ENCODE peak calls at places on chromosomes 1 and 21, in six cellular contexts. One of them, this sample, is unnamed.

GRCh38 chr21:34606051-34606450 is 8.9 kb downstream of the RCAN1 start:
- DNase-seq in A549: no peak
- DNase-seq in endothelial cell of umbilical vein: no peak
- DNase-seq in HepG2: no peak
- DNase-seq in K562: no peak
- DNase-seq in GM12878: no peak
- DNase-seq in this sample: no peak

GRCh38 chr1:103931891-103932290 is 182.2 kb downstream of the AMY1C start:
- DNase-seq in A549: no peak
- DNase-seq in endothelial cell of umbilical vein: no peak
- DNase-seq in HepG2: no peak
- DNase-seq in K562: no peak
- DNase-seq in GM12878: no peak
- DNase-seq in this sample: no peak

GRCh38 chr1:89908993-89909436 is 85.9 kb upstream of the ZNF326 start:
- DNase-seq in A549: no peak
- DNase-seq in endothelial cell of umbilical vein: no peak
- DNase-seq in HepG2: no peak
- DNase-seq in K562: peak
- DNase-seq in GM12878: no peak
- DNase-seq in this sample: peak

GRCh38 chr1:117674521-117675400 is 68.9 kb downstream of the TENT5C start:
- DNase-seq in A549: peak
- DNase-seq in endothelial cell of umbilical vein: no peak
- DNase-seq in HepG2: no peak
- DNase-seq in K562: peak
- DNase-seq in GM12878: no peak
- DNase-seq in this sample: peak

GRCh38 chr1:171845998-171846397 is 4.7 kb downstream of the DNM3 start:
- DNase-seq in A549: no peak
- DNase-seq in endothelial cell of umbilical vein: no peak
- DNase-seq in HepG2: no peak
- DNase-seq in K562: no peak
- DNase-seq in GM12878: no peak
- DNase-seq in this sample: no peak

GRCh38 chr1:103527331-103527730 is 1.8 kb downstream of the RNPC3 start:
- DNase-seq in A549: no peak
- DNase-seq in endothelial cell of umbilical vein: no peak
- DNase-seq in HepG2: no peak
- DNase-seq in K562: no peak
- DNase-seq in GM12878: no peak
- DNase-seq in this sample: no peak

GRCh38 chr21:46099476-46099875 is 1.6 kb downstream of the COL6A2 start:
- DNase-seq in A549: no peak
- DNase-seq in endothelial cell of umbilical vein: no peak
- DNase-seq in HepG2: peak
- DNase-seq in K562: no peak
- DNase-seq in GM12878: no peak
- DNase-seq in this sample: no peak

GRCh38 chr1:223304931-223305330 is 59.0 kb downstream of the SUSD4 start:
- DNase-seq in A549: no peak
- DNase-seq in endothelial cell of umbilical vein: no peak
- DNase-seq in HepG2: no peak
- DNase-seq in K562: no peak
- DNase-seq in GM12878: no peak
- DNase-seq in this sample: peak

GRCh38 chr21:8993943-8994639 is 1527.3 kb upstream of the TPTE start:
- DNase-seq in A549: no peak
- DNase-seq in endothelial cell of umbilical vein: peak
- DNase-seq in HepG2: peak
- DNase-seq in K562: peak
- DNase-seq in GM12878: no peak
- DNase-seq in this sample: no peak

GRCh38 chr1:219478811-219479210 is 134.1 kb downstream of the ZC3H11B start:
- DNase-seq in A549: no peak
- DNase-seq in endothelial cell of umbilical vein: no peak
- DNase-seq in HepG2: no peak
- DNase-seq in K562: no peak
- DNase-seq in GM12878: no peak
- DNase-seq in this sample: no peak

GRCh38 chr1:119475866-119476439 is 31.1 kb upstream of the HSD3B1 start:
- DNase-seq in A549: peak
- DNase-seq in endothelial cell of umbilical vein: peak
- DNase-seq in HepG2: peak
- DNase-seq in K562: peak
- DNase-seq in GM12878: no peak
- DNase-seq in this sample: peak

GRCh38 chr21:29443398-29444010 is 144.8 kb downstream of the BACH1 start:
- DNase-seq in A549: no peak
- DNase-seq in endothelial cell of umbilical vein: no peak
- DNase-seq in HepG2: no peak
- DNase-seq in K562: no peak
- DNase-seq in GM12878: no peak
- DNase-seq in this sample: no peak

GRCh38 chr1:150235436-150235851 is 468 bp downstream of the ANP32E start:
- DNase-seq in A549: peak
- DNase-seq in endothelial cell of umbilical vein: peak
- DNase-seq in HepG2: no peak
- DNase-seq in K562: peak
- DNase-seq in GM12878: no peak
- DNase-seq in this sample: peak

GRCh38 chr1:172941456-172941855 is 109.3 kb downstream of the TNFSF18 start:
- DNase-seq in A549: no peak
- DNase-seq in endothelial cell of umbilical vein: no peak
- DNase-seq in HepG2: no peak
- DNase-seq in K562: no peak
- DNase-seq in GM12878: no peak
- DNase-seq in this sample: no peak

GRCh38 chr1:35808376-35809155 is 750 bp downstream of the AGO4 start:
- DNase-seq in A549: peak
- DNase-seq in endothelial cell of umbilical vein: peak
- DNase-seq in HepG2: peak
- DNase-seq in K562: peak
- DNase-seq in GM12878: no peak
- DNase-seq in this sample: peak

GRCh38 chr1:104702731-104703130 is 953.0 kb downstream of the AMY1C start:
- DNase-seq in A549: no peak
- DNase-seq in endothelial cell of umbilical vein: no peak
- DNase-seq in HepG2: no peak
- DNase-seq in K562: no peak
- DNase-seq in GM12878: no peak
- DNase-seq in this sample: no peak

GRCh38 chr1:9626201-9626608 is 25.3 kb upstream of the PIK3CD start:
- DNase-seq in A549: no peak
- DNase-seq in endothelial cell of umbilical vein: no peak
- DNase-seq in HepG2: no peak
- DNase-seq in K562: no peak
- DNase-seq in GM12878: peak
- DNase-seq in this sample: peak

GRCh38 chr1:24893431-24893830 is 36.6 kb downstream of the RUNX3 start:
- DNase-seq in A549: no peak
- DNase-seq in endothelial cell of umbilical vein: no peak
- DNase-seq in HepG2: no peak
- DNase-seq in K562: no peak
- DNase-seq in GM12878: no peak
- DNase-seq in this sample: no peak

GRCh38 chr1:37305841-37306240 is 168.5 kb upstream of the ZC3H12A start:
- DNase-seq in A549: no peak
- DNase-seq in endothelial cell of umbilical vein: no peak
- DNase-seq in HepG2: no peak
- DNase-seq in K562: no peak
- DNase-seq in GM12878: no peak
- DNase-seq in this sample: no peak
- TF ChIP-seq MYC in A549: no peak
- TF ChIP-seq MYC in endothelial cell of umbilical vein: no peak
- TF ChIP-seq MYC in HepG2: no peak
- TF ChIP-seq MYC in K562: no peak
- TF ChIP-seq MYC in GM12878: no peak
- TF ChIP-seq MYC in this sample: no peak

GRCh38 chr1:145956361-145956760 is 1.5 kb downstream of the LIX1L start:
- DNase-seq in A549: no peak
- DNase-seq in endothelial cell of umbilical vein: peak
- DNase-seq in HepG2: no peak
- DNase-seq in K562: no peak
- DNase-seq in GM12878: no peak
- DNase-seq in this sample: no peak
- H3K4me3 ChIP-seq in A549: peak
- H3K4me3 ChIP-seq in endothelial cell of umbilical vein: peak
- H3K4me3 ChIP-seq in HepG2: peak
- H3K4me3 ChIP-seq in K562: peak
- H3K4me3 ChIP-seq in GM12878: peak
- H3K4me3 ChIP-seq in this sample: peak

DNA sequence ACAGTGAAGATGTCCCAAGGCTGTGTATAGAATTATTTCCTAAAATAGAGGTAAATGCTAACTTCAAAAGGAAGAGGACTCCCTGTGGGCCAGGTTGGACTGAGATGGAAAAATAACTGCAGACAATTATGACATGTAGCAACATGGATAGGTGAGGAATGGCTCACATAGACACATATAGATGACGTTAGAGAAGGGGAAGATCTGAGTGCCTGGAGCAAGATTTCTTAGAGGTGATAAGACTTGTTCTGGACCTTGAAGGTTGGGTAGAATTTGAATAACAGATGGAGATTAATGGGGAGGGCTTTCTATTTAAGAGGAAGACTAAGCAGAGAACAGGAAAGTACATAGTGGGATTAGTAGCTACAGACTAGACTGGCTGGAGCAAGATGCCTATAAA is 76.9 kb downstream of the C1orf21 start:
- DNase-seq in A549: no peak
- DNase-seq in endothelial cell of umbilical vein: no peak
- DNase-seq in HepG2: no peak
- DNase-seq in K562: no peak
- DNase-seq in GM12878: no peak
- DNase-seq in this sample: no peak
- TF ChIP-seq MYC in A549: no peak
- TF ChIP-seq MYC in endothelial cell of umbilical vein: no peak
- TF ChIP-seq MYC in HepG2: no peak
- TF ChIP-seq MYC in K562: no peak
- TF ChIP-seq MYC in GM12878: no peak
- TF ChIP-seq MYC in this sample: no peak

DNA sequence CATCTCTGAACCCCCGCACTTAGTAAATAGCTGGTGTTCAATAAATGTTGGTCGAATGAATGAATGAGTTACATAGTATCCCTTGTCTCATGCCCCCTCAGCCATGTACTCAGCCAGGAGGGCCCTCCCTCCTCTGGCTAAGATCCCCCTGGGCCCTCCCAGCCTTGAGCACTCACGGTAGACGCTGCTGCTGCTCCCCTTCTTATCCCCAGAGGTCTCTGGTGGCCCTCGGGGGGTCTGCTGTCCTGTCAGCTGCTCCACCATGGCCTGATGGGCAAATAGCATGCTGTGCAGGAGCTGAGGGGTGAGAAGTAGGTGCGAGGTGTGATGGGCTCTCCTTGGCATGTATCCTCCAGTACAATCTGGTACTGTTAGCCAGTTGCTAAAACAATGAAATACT is 1.9 kb downstream of the ETV3L start:
- DNase-seq in A549: no peak
- DNase-seq in endothelial cell of umbilical vein: no peak
- DNase-seq in HepG2: no peak
- DNase-seq in K562: no peak
- DNase-seq in GM12878: no peak
- DNase-seq in this sample: no peak
- H3K4me3 ChIP-seq in A549: no peak
- H3K4me3 ChIP-seq in endothelial cell of umbilical vein: no peak
- H3K4me3 ChIP-seq in HepG2: no peak
- H3K4me3 ChIP-seq in K562: no peak
- H3K4me3 ChIP-seq in GM12878: no peak
- H3K4me3 ChIP-seq in this sample: no peak

DNA sequence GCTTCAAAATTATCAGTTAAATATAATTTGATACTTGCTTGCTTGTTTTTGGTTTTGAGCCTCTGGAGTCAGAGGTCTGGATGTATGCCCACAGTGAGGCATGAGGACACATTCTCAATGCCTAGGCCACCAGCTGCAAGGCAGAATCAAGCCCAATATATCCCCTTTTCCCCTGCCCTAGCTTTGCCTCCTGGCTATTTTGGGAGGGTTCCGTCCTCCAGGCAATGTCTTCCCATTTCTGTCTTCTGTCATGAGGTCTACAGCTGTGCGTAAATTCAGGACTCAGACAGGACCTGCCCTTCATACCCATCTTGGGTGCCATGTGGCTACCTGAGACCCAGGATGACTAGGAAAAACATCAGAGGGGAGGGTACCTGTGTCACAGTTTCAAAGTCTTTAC is 19.2 kb downstream of the NRDC start:
- DNase-seq in A549: no peak
- DNase-seq in endothelial cell of umbilical vein: no peak
- DNase-seq in HepG2: no peak
- DNase-seq in K562: no peak
- DNase-seq in GM12878: no peak
- DNase-seq in this sample: no peak
- TF ChIP-seq MYC in A549: no peak
- TF ChIP-seq MYC in endothelial cell of umbilical vein: no peak
- TF ChIP-seq MYC in HepG2: no peak
- TF ChIP-seq MYC in K562: no peak
- TF ChIP-seq MYC in GM12878: no peak
- TF ChIP-seq MYC in this sample: no peak

DNA sequence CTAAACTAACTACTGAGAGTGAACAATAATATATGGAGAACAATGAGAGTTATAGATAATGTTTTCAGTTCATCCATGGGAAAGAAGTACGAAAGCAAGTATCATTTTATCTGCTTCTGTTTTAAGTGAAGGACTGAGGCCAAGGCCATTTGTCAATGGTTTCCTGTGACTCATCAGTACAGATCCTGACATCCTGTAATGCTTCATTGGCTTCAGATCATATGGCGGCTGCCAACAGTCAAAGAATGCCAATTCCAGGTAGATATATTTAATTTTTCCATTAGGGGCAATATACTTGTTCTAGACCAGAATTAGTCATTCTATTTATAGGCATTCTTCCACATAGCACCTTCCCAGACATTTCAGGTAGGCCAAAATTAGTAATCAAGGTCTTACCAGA is 97.3 kb downstream of the USH2A start:
- DNase-seq in A549: no peak
- DNase-seq in endothelial cell of umbilical vein: no peak
- DNase-seq in HepG2: no peak
- DNase-seq in K562: no peak
- DNase-seq in GM12878: no peak
- DNase-seq in this sample: peak
- H3K4me3 ChIP-seq in A549: no peak
- H3K4me3 ChIP-seq in endothelial cell of umbilical vein: no peak
- H3K4me3 ChIP-seq in HepG2: no peak
- H3K4me3 ChIP-seq in K562: no peak
- H3K4me3 ChIP-seq in GM12878: no peak
- H3K4me3 ChIP-seq in this sample: no peak

This sample was measured in NB4.